ENCODE peak calls at places on chromosomes 5 and 9, in nine cellular contexts. One of them, this sample, is unnamed.

GRCh38 chr9:137174722-137175293 is 3.0 kb upstream of the TMEM210 start:
- DNase-seq in A549: no peak
- DNase-seq in tibial nerve: no peak
- DNase-seq in sigmoid colon: no peak
- DNase-seq in GM23338: peak
- DNase-seq in neural progenitor cell: peak
- DNase-seq in thyroid gland: no peak
- DNase-seq in CD8-positive, alpha-beta T cell: no peak
- DNase-seq in dorsolateral prefrontal cortex: no peak
- DNase-seq in this sample: no peak

GRCh38 chr9:120931278-120932085 is 4.9 kb upstream of the TRAF1 start:
- DNase-seq in neural progenitor cell: no peak
- DNase-seq in tibial nerve: peak
- DNase-seq in A549: no peak
- DNase-seq in GM23338: no peak
- DNase-seq in CD8-positive, alpha-beta T cell: peak
- DNase-seq in thyroid gland: peak
- DNase-seq in sigmoid colon: no peak
- DNase-seq in dorsolateral prefrontal cortex: no peak
- DNase-seq in this sample: no peak

GRCh38 chr9:89422151-89422918 is 75.6 kb downstream of the SEMA4D start:
- DNase-seq in A549: no peak
- DNase-seq in thyroid gland: no peak
- DNase-seq in CD8-positive, alpha-beta T cell: peak
- DNase-seq in dorsolateral prefrontal cortex: no peak
- DNase-seq in tibial nerve: no peak
- DNase-seq in neural progenitor cell: no peak
- DNase-seq in GM23338: no peak
- DNase-seq in sigmoid colon: no peak
- DNase-seq in this sample: no peak

GRCh38 chr5:160438316-160439204 is 16.9 kb downstream of the PTTG1 start:
- DNase-seq in CD8-positive, alpha-beta T cell: peak
- DNase-seq in tibial nerve: peak
- DNase-seq in thyroid gland: peak
- DNase-seq in A549: peak
- DNase-seq in sigmoid colon: no peak
- DNase-seq in GM23338: peak
- DNase-seq in dorsolateral prefrontal cortex: peak
- DNase-seq in neural progenitor cell: peak
- DNase-seq in this sample: peak

GRCh38 chr5:147387109-147387508 is 122.8 kb downstream of the DPYSL3 start:
- DNase-seq in dorsolateral prefrontal cortex: no peak
- DNase-seq in GM23338: no peak
- DNase-seq in sigmoid colon: no peak
- DNase-seq in thyroid gland: no peak
- DNase-seq in A549: no peak
- DNase-seq in CD8-positive, alpha-beta T cell: no peak
- DNase-seq in tibial nerve: no peak
- DNase-seq in neural progenitor cell: no peak
- DNase-seq in this sample: no peak

GRCh38 chr5:125422342-125422741 is 675.9 kb upstream of the ZNF608 start:
- DNase-seq in A549: no peak
- DNase-seq in CD8-positive, alpha-beta T cell: no peak
- DNase-seq in dorsolateral prefrontal cortex: no peak
- DNase-seq in GM23338: peak
- DNase-seq in neural progenitor cell: peak
- DNase-seq in thyroid gland: no peak
- DNase-seq in tibial nerve: no peak
- DNase-seq in sigmoid colon: no peak
- DNase-seq in this sample: no peak

GRCh38 chr5:63963080-63963735 is 963 bp upstream of the HTR1A start:
- DNase-seq in sigmoid colon: no peak
- DNase-seq in CD8-positive, alpha-beta T cell: no peak
- DNase-seq in tibial nerve: peak
- DNase-seq in A549: peak
- DNase-seq in neural progenitor cell: peak
- DNase-seq in thyroid gland: peak
- DNase-seq in dorsolateral prefrontal cortex: peak
- DNase-seq in GM23338: peak
- DNase-seq in this sample: peak

GRCh38 chr5:114402206-114402605 is 40.3 kb downstream of the KCNN2 start:
- DNase-seq in A549: no peak
- DNase-seq in dorsolateral prefrontal cortex: no peak
- DNase-seq in sigmoid colon: no peak
- DNase-seq in neural progenitor cell: no peak
- DNase-seq in CD8-positive, alpha-beta T cell: no peak
- DNase-seq in thyroid gland: no peak
- DNase-seq in GM23338: no peak
- DNase-seq in tibial nerve: no peak
- DNase-seq in this sample: no peak

GRCh38 chr5:5139358-5140050 is 626 bp upstream of the ADAMTS16 start:
- DNase-seq in dorsolateral prefrontal cortex: no peak
- DNase-seq in A549: no peak
- DNase-seq in neural progenitor cell: no peak
- DNase-seq in tibial nerve: no peak
- DNase-seq in sigmoid colon: no peak
- DNase-seq in GM23338: no peak
- DNase-seq in CD8-positive, alpha-beta T cell: no peak
- DNase-seq in thyroid gland: no peak
- DNase-seq in this sample: no peak

DNA sequence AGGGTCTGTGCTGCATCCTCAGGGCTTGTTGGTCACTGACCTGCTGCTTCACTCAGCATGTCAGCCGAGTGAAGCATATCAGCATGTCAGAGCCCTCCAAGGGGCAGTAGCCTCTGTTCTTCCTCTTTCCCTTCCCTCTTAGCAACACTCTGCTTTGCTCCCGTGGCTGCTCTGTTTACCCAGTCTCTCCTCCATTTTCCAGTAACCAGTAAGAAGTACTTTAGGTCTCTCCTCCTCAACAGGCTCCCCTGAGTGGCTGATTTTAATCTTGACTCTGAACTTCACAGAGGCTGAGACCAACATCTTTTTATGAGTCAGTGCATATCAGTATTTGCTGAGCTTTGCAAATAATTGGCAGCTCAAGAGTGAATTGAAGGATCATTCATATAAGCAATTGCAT is 18.6 kb upstream of the ADRB2 start:
- DNase-seq in GM23338: no peak
- DNase-seq in CD8-positive, alpha-beta T cell: no peak
- DNase-seq in neural progenitor cell: no peak
- DNase-seq in sigmoid colon: no peak
- DNase-seq in A549: no peak
- DNase-seq in dorsolateral prefrontal cortex: no peak
- DNase-seq in thyroid gland: peak
- DNase-seq in tibial nerve: no peak
- DNase-seq in this sample: no peak
- H3K27ac ChIP-seq in GM23338: no peak
- H3K27ac ChIP-seq in CD8-positive, alpha-beta T cell: no peak
- H3K27ac ChIP-seq in neural progenitor cell: no peak
- H3K27ac ChIP-seq in sigmoid colon: no peak
- H3K27ac ChIP-seq in A549: no peak
- H3K27ac ChIP-seq in dorsolateral prefrontal cortex: no peak
- H3K27ac ChIP-seq in thyroid gland: no peak
- H3K27ac ChIP-seq in tibial nerve: no peak
- H3K27ac ChIP-seq in this sample: no peak

GRCh38 chr5:169162407-169162806 is 138.5 kb downstream of the SLIT3 start:
- DNase-seq in sigmoid colon: no peak
- DNase-seq in neural progenitor cell: no peak
- DNase-seq in tibial nerve: no peak
- DNase-seq in A549: no peak
- DNase-seq in thyroid gland: no peak
- DNase-seq in GM23338: no peak
- DNase-seq in CD8-positive, alpha-beta T cell: no peak
- DNase-seq in dorsolateral prefrontal cortex: no peak
- DNase-seq in this sample: no peak
- H3K27ac ChIP-seq in sigmoid colon: no peak
- H3K27ac ChIP-seq in neural progenitor cell: no peak
- H3K27ac ChIP-seq in tibial nerve: no peak
- H3K27ac ChIP-seq in A549: peak
- H3K27ac ChIP-seq in thyroid gland: no peak
- H3K27ac ChIP-seq in GM23338: no peak
- H3K27ac ChIP-seq in CD8-positive, alpha-beta T cell: no peak
- H3K27ac ChIP-seq in dorsolateral prefrontal cortex: no peak
- H3K27ac ChIP-seq in this sample: no peak

DNA sequence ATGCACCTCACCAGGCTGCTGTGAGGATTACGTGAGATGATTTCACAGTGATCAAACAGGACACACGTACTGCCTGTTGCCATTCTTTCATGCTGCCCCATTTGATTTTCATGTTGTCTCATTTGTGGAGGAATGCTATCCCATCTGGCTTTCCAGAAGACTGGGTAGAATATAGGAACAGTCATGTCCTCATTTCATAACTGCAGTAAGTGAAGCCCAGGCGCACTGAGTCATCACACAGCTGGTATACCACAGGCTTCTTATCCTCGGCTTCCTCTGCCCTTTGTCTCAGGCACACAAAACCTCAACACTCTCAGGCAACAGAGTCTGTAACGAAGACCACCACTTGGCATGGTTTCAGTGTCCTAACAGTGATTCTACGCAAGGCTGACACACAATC is 62.3 kb downstream of the LHFPL2 start:
- DNase-seq in thyroid gland: no peak
- DNase-seq in GM23338: no peak
- DNase-seq in CD8-positive, alpha-beta T cell: no peak
- DNase-seq in tibial nerve: no peak
- DNase-seq in sigmoid colon: no peak
- DNase-seq in A549: peak
- DNase-seq in dorsolateral prefrontal cortex: peak
- DNase-seq in neural progenitor cell: no peak
- DNase-seq in this sample: no peak
- H3K27ac ChIP-seq in thyroid gland: no peak
- H3K27ac ChIP-seq in GM23338: no peak
- H3K27ac ChIP-seq in CD8-positive, alpha-beta T cell: no peak
- H3K27ac ChIP-seq in tibial nerve: no peak
- H3K27ac ChIP-seq in sigmoid colon: no peak
- H3K27ac ChIP-seq in A549: peak
- H3K27ac ChIP-seq in dorsolateral prefrontal cortex: peak
- H3K27ac ChIP-seq in neural progenitor cell: no peak
- H3K27ac ChIP-seq in this sample: no peak

DNA sequence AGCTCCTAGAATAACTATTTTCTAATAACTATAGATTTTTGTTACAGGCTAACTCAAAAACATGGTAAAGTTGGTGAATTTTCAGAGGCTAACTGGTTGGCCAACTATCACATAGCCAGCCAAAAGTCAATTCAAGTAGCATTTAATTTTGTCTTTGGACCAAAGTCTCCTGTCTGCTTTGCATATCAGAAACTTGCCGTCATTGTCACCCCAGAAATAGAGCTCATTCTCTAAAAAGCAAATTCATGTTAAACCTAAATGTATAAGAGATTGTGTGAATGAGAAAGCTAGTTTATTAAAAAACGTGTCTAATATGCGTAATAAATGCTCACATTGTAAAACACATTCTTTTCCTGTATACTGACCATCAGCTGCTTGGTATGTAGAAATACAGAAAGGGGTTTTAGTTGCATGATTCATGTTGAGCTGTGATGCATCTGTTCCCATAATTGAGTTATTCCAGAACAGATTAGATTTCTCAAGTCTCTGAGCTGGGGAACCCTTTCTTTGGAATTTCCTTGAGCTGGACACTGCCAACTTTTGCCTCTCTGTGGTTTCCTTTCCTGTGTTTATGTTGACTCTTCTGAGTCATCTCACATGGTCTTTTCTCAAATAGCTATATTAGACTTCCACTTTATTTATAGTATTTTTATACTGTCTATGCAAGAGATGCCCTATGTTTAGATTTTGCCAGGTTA is 7.3 kb downstream of the SRFBP1 start:
- DNase-seq in sigmoid colon: no peak
- DNase-seq in neural progenitor cell: no peak
- DNase-seq in CD8-positive, alpha-beta T cell: no peak
- DNase-seq in thyroid gland: no peak
- DNase-seq in tibial nerve: no peak
- DNase-seq in dorsolateral prefrontal cortex: no peak
- DNase-seq in A549: peak
- DNase-seq in GM23338: no peak
- DNase-seq in this sample: no peak
- H3K27ac ChIP-seq in sigmoid colon: peak
- H3K27ac ChIP-seq in neural progenitor cell: no peak
- H3K27ac ChIP-seq in CD8-positive, alpha-beta T cell: no peak
- H3K27ac ChIP-seq in thyroid gland: no peak
- H3K27ac ChIP-seq in tibial nerve: peak
- H3K27ac ChIP-seq in dorsolateral prefrontal cortex: no peak
- H3K27ac ChIP-seq in A549: no peak
- H3K27ac ChIP-seq in GM23338: no peak
- H3K27ac ChIP-seq in this sample: no peak

GRCh38 chr5:173477320-173478055 is 139.0 kb downstream of the BOD1 start:
- DNase-seq in A549: no peak
- DNase-seq in dorsolateral prefrontal cortex: no peak
- DNase-seq in tibial nerve: no peak
- DNase-seq in GM23338: no peak
- DNase-seq in neural progenitor cell: no peak
- DNase-seq in thyroid gland: no peak
- DNase-seq in CD8-positive, alpha-beta T cell: no peak
- DNase-seq in sigmoid colon: no peak
- DNase-seq in this sample: no peak
- H3K27ac ChIP-seq in A549: peak
- H3K27ac ChIP-seq in dorsolateral prefrontal cortex: no peak
- H3K27ac ChIP-seq in tibial nerve: peak
- H3K27ac ChIP-seq in GM23338: no peak
- H3K27ac ChIP-seq in neural progenitor cell: no peak
- H3K27ac ChIP-seq in thyroid gland: no peak
- H3K27ac ChIP-seq in CD8-positive, alpha-beta T cell: no peak
- H3K27ac ChIP-seq in sigmoid colon: peak
- H3K27ac ChIP-seq in this sample: no peak

GRCh38 chr9:15160673-15161072 is 146.3 kb downstream of the TTC39B start:
- DNase-seq in tibial nerve: no peak
- DNase-seq in dorsolateral prefrontal cortex: no peak
- DNase-seq in A549: no peak
- DNase-seq in GM23338: no peak
- DNase-seq in CD8-positive, alpha-beta T cell: no peak
- DNase-seq in sigmoid colon: no peak
- DNase-seq in neural progenitor cell: no peak
- DNase-seq in thyroid gland: no peak
- DNase-seq in this sample: no peak
- H3K27ac ChIP-seq in tibial nerve: no peak
- H3K27ac ChIP-seq in dorsolateral prefrontal cortex: no peak
- H3K27ac ChIP-seq in A549: no peak
- H3K27ac ChIP-seq in GM23338: no peak
- H3K27ac ChIP-seq in CD8-positive, alpha-beta T cell: no peak
- H3K27ac ChIP-seq in sigmoid colon: no peak
- H3K27ac ChIP-seq in neural progenitor cell: no peak
- H3K27ac ChIP-seq in thyroid gland: no peak
- H3K27ac ChIP-seq in this sample: no peak

DNA sequence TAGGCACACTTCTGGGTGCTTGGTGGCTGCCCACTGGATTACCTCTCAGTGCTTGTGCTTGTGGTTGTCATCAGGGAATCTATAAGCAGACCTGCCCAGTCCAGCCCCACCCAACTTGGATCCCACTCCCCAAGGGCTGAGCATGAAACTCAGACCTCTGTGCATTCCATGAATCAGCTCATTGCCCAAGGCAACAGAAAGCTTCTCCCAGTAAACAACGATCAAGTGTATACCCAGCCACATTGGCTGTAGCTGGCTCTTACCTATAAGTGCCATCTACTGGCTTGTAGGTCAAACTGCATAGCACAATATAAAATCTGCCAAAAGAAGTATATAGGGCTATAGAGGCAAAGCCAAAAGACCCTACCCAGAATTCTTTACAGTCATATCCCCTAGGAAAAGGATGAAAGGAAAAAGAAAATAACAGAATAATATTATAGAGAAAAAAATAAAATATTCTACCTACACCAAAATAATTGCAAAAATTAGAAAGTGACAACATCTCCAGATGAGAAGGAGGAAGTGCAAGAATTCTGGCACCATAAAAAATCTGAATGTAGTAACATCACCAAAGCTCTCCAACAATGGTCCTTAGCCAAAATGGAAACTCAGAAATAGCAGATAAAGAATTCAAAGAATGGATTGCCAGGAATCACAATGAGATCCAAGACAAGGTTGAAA is 321.0 kb upstream of the TRPC7 start:
- DNase-seq in CD8-positive, alpha-beta T cell: no peak
- DNase-seq in tibial nerve: no peak
- DNase-seq in neural progenitor cell: peak
- DNase-seq in thyroid gland: peak
- DNase-seq in A549: peak
- DNase-seq in sigmoid colon: no peak
- DNase-seq in dorsolateral prefrontal cortex: no peak
- DNase-seq in GM23338: peak
- DNase-seq in this sample: peak
- H3K27ac ChIP-seq in CD8-positive, alpha-beta T cell: no peak
- H3K27ac ChIP-seq in tibial nerve: no peak
- H3K27ac ChIP-seq in neural progenitor cell: no peak
- H3K27ac ChIP-seq in thyroid gland: no peak
- H3K27ac ChIP-seq in A549: no peak
- H3K27ac ChIP-seq in sigmoid colon: no peak
- H3K27ac ChIP-seq in dorsolateral prefrontal cortex: no peak
- H3K27ac ChIP-seq in GM23338: no peak
- H3K27ac ChIP-seq in this sample: no peak